ENCODE peak calls at places on chromosomes 6 and 20, in five cellular contexts. X, Q, R, T and P are unnamed samples.

GRCh38 chr20:34249291-34249690 is 8.1 kb downstream of the ASIP start:
- DNase-seq in X (peak), Q (peak), R (no peak), T (peak), P (peak)

GRCh38 chr20:36308986-36309385 is 2.8 kb downstream of the DLGAP4 start:
- DNase-seq in X (no peak), Q (no peak), R (no peak), T (no peak), P (no peak)

GRCh38 chr6:70668499-70668812 is 773 bp downstream of the SMAP1 start:
- DNase-seq in X (no peak), Q (peak), R (no peak), T (no peak), P (peak)

GRCh38 chr6:5981274-5982026 is 25.3 kb downstream of the NRN1 start:
- DNase-seq in X (no peak), Q (no peak), R (no peak), T (no peak), P (no peak)

GRCh38 chr6:52697903-52698302 is 27.0 kb downstream of the TMEM14A start:
- DNase-seq in X (no peak), Q (no peak), R (no peak), T (no peak), P (no peak)

GRCh38 chr6:150229775-150230561 is 87.1 kb downstream of the PPP1R14C start:
- DNase-seq in X (no peak), Q (no peak), R (no peak), T (no peak), P (no peak)

GRCh38 chr6:75757295-75757694 is 8.3 kb downstream of the MYO6 start:
- DNase-seq in X (no peak), Q (no peak), R (no peak), T (no peak), P (no peak)

GRCh38 chr6:87237804-87238203 is 82.4 kb downstream of the ZNF292 start:
- DNase-seq in X (peak), Q (peak), R (no peak), T (peak), P (peak)

GRCh38 chr6:157997893-157998608 is 16.4 kb downstream of the SYNJ2 start:
- DNase-seq in X (no peak), Q (no peak), R (no peak), T (no peak), P (no peak)

GRCh38 chr6:72657798-72658197 is 35.9 kb downstream of the KCNQ5 start:
- DNase-seq in X (no peak), Q (no peak), R (no peak), T (no peak), P (no peak)

GRCh38 chr6:11324453-11325023 is 92.1 kb upstream of the NEDD9 start:
- DNase-seq in X (peak), Q (peak), R (no peak), T (no peak), P (peak)

DNA sequence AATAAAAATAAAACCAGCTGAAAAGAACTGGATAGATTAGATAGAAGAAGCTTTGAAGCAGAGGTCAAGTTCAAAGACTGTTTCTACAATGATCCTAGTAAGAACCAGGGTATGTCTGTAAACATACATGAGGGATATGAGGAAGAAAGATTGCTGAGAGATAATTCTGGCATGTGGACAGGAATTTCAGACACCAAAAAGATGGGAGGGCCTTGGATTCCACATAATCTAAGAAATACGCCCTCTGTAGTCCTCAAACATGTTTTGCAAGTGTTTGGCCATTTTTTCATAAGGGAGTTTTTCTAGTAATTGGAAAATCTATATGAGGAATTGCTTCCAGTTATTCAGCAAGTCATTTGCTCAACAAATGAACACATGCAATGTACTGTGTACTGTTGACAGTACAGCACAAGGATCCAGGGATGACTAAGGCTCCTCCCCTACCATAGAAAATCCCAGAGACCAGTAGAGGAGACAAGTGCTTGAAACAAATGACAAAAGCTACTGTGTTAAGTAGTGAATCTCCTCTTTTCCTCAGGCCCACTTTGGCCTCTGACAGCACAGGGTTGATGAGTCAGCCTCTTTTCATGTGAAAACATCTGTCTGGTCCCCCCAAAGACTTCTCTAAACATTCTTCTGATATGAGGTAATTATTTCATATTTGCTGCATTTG is 795.9 kb downstream of the MAFB start:
- DNase-seq in X (no peak), Q (no peak), R (no peak), T (peak), P (no peak)
- TF ChIP-seq CTCF in X (no peak), Q (no peak), R (no peak), T (peak), P (no peak)

DNA sequence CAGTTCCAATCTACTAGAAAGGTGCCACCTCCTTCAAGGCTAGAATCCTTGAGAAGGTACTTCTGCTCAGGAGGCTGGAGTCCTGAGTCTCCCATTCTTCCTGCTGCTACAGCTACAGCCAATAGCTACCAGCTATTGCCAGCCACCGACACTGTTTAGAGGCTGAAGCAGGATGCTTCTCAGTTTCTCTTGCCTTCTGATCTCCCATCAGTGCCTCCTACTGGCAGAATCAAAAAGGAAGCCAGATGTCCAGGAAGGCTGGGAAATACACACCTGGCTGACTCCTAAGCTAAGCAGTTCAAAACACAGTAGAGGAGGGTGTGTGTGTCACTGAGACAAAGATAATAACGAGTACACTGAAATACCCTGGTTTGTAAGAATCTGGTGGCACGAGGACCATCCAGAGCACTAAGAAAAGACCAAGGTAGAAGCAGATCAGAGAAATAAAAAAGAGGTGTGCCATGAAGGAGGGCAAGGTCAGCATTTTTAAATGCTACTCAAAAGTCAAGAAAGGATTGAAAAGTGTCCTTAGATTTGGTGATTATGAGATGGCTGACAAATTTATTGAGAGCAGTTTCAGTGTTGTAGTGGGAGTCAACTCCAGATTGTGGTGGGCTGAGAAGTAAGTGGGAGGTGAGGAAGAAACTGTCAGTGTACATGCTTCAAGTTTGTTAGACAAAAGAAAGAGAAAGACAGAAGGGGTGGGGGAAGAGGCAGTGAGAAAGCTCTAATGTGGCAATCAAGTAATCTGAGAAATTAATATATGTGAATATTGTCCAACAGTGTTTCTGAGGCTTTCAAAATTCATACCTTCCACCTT is 2.3 kb upstream of the HLA-DMA start:
- DNase-seq in X (no peak), Q (peak), R (no peak), T (peak), P (no peak)
- TF ChIP-seq CTCF in X (peak), Q (peak), R (no peak), T (peak), P (peak)

GRCh38 chr6:80226156-80226555 is 119.7 kb downstream of the BCKDHB start:
- DNase-seq in X (no peak), Q (no peak), R (no peak), T (no peak), P (no peak)

GRCh38 chr6:80223743-80224212 is 117.3 kb downstream of the BCKDHB start:
- DNase-seq in X (no peak), Q (no peak), R (no peak), T (no peak), P (no peak)

GRCh38 chr6:80227545-80227944 is 121.1 kb downstream of the BCKDHB start:
- DNase-seq in X (no peak), Q (no peak), R (no peak), T (no peak), P (no peak)

GRCh38 chr6:80226699-80227098 is 120.2 kb downstream of the BCKDHB start:
- DNase-seq in X (no peak), Q (no peak), R (no peak), T (no peak), P (no peak)
- TF ChIP-seq CTCF in X (no peak), Q (no peak), R (no peak), T (no peak), P (no peak)

GRCh38 chr6:40536442-40536841 is 50.7 kb downstream of the LRFN2 start:
- DNase-seq in X (no peak), Q (no peak), R (no peak), T (no peak), P (no peak)
- TF ChIP-seq CTCF in X (no peak), Q (no peak), R (no peak), T (no peak), P (no peak)